ENCODE peak calls at places on chromosomes 11 and 22, in ten cellular contexts. J, R, P, Z, C, F, K, A, Q and E are unnamed samples.

GRCh38 chr22:35997438-35997837 is 31.2 kb downstream of the RBFOX2 start:
- DNase-seq in F (no peak), P (no peak), Q (no peak), Z (peak), R (no peak), J (no peak), K (no peak), A (no peak), C (no peak), E (no peak)

GRCh38 chr22:37782340-37783168 is 25.2 kb upstream of the GCAT start:
- DNase-seq in Q (no peak), R (no peak), P (no peak), A (no peak), C (no peak), Z (peak), F (peak), K (no peak), J (no peak), E (no peak)

GRCh38 chr11:110763249-110764011 is 51.2 kb upstream of the ARHGAP20 start:
- DNase-seq in C (no peak), K (no peak), Q (no peak), A (no peak), P (no peak), R (no peak), F (peak), J (no peak), Z (peak), E (no peak)

GRCh38 chr11:59706518-59707285 is 6.9 kb downstream of the OR10V1 start:
- DNase-seq in K (no peak), A (peak), R (no peak), C (no peak), Q (no peak), Z (peak), J (no peak), P (no peak), F (peak), E (no peak)

GRCh38 chr11:71213696-71214552 is 38.5 kb downstream of the SHANK2 start:
- DNase-seq in K (no peak), P (no peak), F (no peak), Q (no peak), Z (no peak), A (no peak), J (no peak), C (no peak), R (no peak), E (no peak)

GRCh38 chr11:46537121-46537520 is 56.7 kb downstream of the AMBRA1 start:
- DNase-seq in A (peak), P (no peak), J (no peak), Q (no peak), K (no peak), Z (no peak), F (no peak), R (no peak), C (no peak), E (no peak)

GRCh38 chr11:134272381-134273316 is 3.5 kb upstream of the GLB1L3 start:
- DNase-seq in Z (no peak), F (no peak), A (peak), K (no peak), J (no peak), Q (no peak), R (no peak), C (peak), P (no peak), E (peak)

GRCh38 chr11:117273550-117274289 is 17.4 kb upstream of the BACE1-AS start:
- DNase-seq in J (no peak), F (peak), A (peak), Q (no peak), P (no peak), C (no peak), R (no peak), K (no peak), Z (no peak), E (no peak)

GRCh38 chr11:75135021-75135650 is 15.8 kb upstream of the SLCO2B1 start:
- DNase-seq in P (no peak), K (no peak), R (no peak), Q (no peak), J (no peak), C (no peak), A (no peak), F (no peak), Z (no peak), E (no peak)

GRCh38 chr11:80023416-80023815 is 582.6 kb upstream of the TENM4 start:
- DNase-seq in J (no peak), Q (no peak), R (no peak), C (no peak), F (no peak), K (no peak), A (no peak), Z (no peak), P (no peak), E (no peak)

GRCh38 chr11:118917488-118918127 is 8.1 kb downstream of the BCL9L start:
- DNase-seq in C (peak), J (peak), Q (no peak), F (peak), Z (no peak), K (peak), P (no peak), R (peak), A (peak), E (no peak)

GRCh38 chr22:19646383-19646782 is 67.9 kb upstream of the SEPTIN5 start:
- DNase-seq in P (no peak), K (no peak), R (no peak), C (no peak), Q (no peak), F (no peak), A (no peak), J (no peak), Z (no peak), E (no peak)

GRCh38 chr11:80285076-80285790 is 844.4 kb upstream of the TENM4 start:
- DNase-seq in Z (no peak), A (no peak), Q (no peak), J (no peak), R (no peak), F (peak), P (no peak), C (no peak), K (no peak), E (peak)

GRCh38 chr11:103729653-103730052 is 306.8 kb upstream of the DDI1 start:
- DNase-seq in F (no peak), P (no peak), R (no peak), K (no peak), Z (no peak), C (no peak), A (no peak), Q (no peak), J (no peak), E (no peak)

GRCh38 chr22:19143967-19144400 is 467 bp downstream of the ESS2 start:
- DNase-seq in A (no peak), K (no peak), R (peak), Z (no peak), C (no peak), Q (no peak), F (no peak), J (no peak), P (no peak), E (no peak)

GRCh38 chr11:61952882-61953281 is 2.7 kb downstream of the BEST1 start:
- DNase-seq in J (no peak), A (no peak), Z (no peak), Q (no peak), F (no peak), P (no peak), R (no peak), C (no peak), K (no peak), E (no peak)